ENCODE peak calls at places on chromosomes 3 and 15, in nine cellular contexts. T is stomach, P is HCT116, K is GM12892, W is K562, E is GM23338, U is endothelial cell of umbilical vein, H is GM12891, Y is breast epithelium. Z is an unnamed sample.

GRCh38 chr3:103127737-103128136 is 692.9 kb downstream of the ZPLD1 start:
- DNase-seq in T (no peak), P (no peak), K (peak; percentile 1), W (no peak), E (no peak), U (no peak), H (no peak), Y (no peak), Z (no peak)

GRCh38 chr3:192467230-192468186 is 259.8 kb downstream of the FGF12 start:
- DNase-seq in T (peak; percentile 61), P (peak; percentile 37), K (peak; percentile 4), W (peak; percentile 48), E (peak; percentile 89), U (peak; percentile 61), H (peak; percentile 5), Y (no peak), Z (peak; percentile 23)

GRCh38 chr3:68007621-68008226 is 353.3 kb upstream of the SUCLG2 start:
- DNase-seq in T (no peak), P (no peak), K (no peak), W (no peak), E (peak; percentile 71), U (no peak), H (no peak), Y (no peak), Z (peak; percentile 21)

GRCh38 chr3:12947504-12948369 is 106.4 kb upstream of the RPL32 start:
- DNase-seq in T (peak; percentile 67), P (no peak), K (no peak), W (peak; percentile 66), E (peak; percentile 51), U (peak; percentile 24), H (no peak), Y (no peak), Z (no peak)

GRCh38 chr3:127689266-127689860 is 16.6 kb downstream of the ABTB1 start:
- DNase-seq in T (no peak), P (no peak), K (no peak), W (no peak), E (no peak), U (no peak), H (no peak), Y (peak; percentile 27), Z (no peak)

GRCh38 chr3:54358969-54359648 is 236.8 kb downstream of the CACNA2D3 start:
- DNase-seq in T (no peak), P (no peak), K (no peak), W (no peak), E (no peak), U (no peak), H (no peak), Y (no peak), Z (no peak)

GRCh38 chr3:14535616-14536015 is 4.5 kb downstream of the GRIP2 start:
- DNase-seq in T (no peak), P (no peak), K (no peak), W (no peak), E (no peak), U (no peak), H (no peak), Y (no peak), Z (no peak)

GRCh38 chr15:39756806-39757522 is 25.7 kb downstream of the FSIP1 start:
- DNase-seq in T (no peak), P (peak; percentile 47), K (no peak), W (peak; percentile 23), E (peak; percentile 88), U (peak; percentile 74), H (no peak), Y (no peak), Z (no peak)

GRCh38 chr15:38531509-38531908 is 33.1 kb downstream of the RASGRP1 start:
- DNase-seq in T (no peak), P (no peak), K (no peak), W (no peak), E (no peak), U (no peak), H (no peak), Y (no peak), Z (no peak)

GRCh38 chr3:39387411-39387975 is 4.3 kb downstream of the SLC25A38 start:
- DNase-seq in T (no peak), P (no peak), K (no peak), W (peak; percentile 46), E (no peak), U (no peak), H (no peak), Y (no peak), Z (no peak)

GRCh38 chr15:55774113-55774970 is 31.4 kb upstream of the PRTG start:
- DNase-seq in T (peak; percentile 29), P (peak; percentile 40), K (peak; percentile 28), W (peak; percentile 59), E (peak; percentile 86), U (peak; percentile 44), H (peak; percentile 30), Y (no peak), Z (peak; percentile 53)

GRCh38 chr3:16199769-16200168 is 25.3 kb downstream of the GALNT15 start:
- DNase-seq in T (no peak), P (no peak), K (no peak), W (no peak), E (no peak), U (no peak), H (no peak), Y (no peak), Z (no peak)

GRCh38 chr3:13114811-13115615 is 41.8 kb upstream of the IQSEC1 start:
- DNase-seq in T (no peak), P (no peak), K (no peak), W (no peak), E (no peak), U (no peak), H (no peak), Y (no peak), Z (no peak)

GRCh38 chr15:57914350-57915055 is 151.0 kb downstream of the ALDH1A2 start:
- DNase-seq in T (no peak), P (no peak), K (no peak), W (no peak), E (no peak), U (peak; percentile 8), H (no peak), Y (no peak), Z (no peak)

GRCh38 chr3:141050576-141050912 is 603 bp upstream of the SPSB4 start:
- DNase-seq in T (no peak), P (no peak), K (no peak), W (no peak), E (peak; percentile 76), U (no peak), H (no peak), Y (no peak), Z (no peak)

GRCh38 chr3:155302476-155302875 is 9.0 kb upstream of the STRIT1 start:
- DNase-seq in T (no peak), P (no peak), K (no peak), W (no peak), E (no peak), U (no peak), H (no peak), Y (no peak), Z (no peak)

GRCh38 chr15:94857466-94857865 is 626.1 kb downstream of the MCTP2 start:
- DNase-seq in T (no peak), P (no peak), K (no peak), W (peak; percentile 63), E (no peak), U (no peak), H (no peak), Y (no peak), Z (no peak)

GRCh38 chr15:76312540-76313174 is 1.4 kb upstream of the ETFA start:
- DNase-seq in T (no peak), P (no peak), K (no peak), W (no peak), E (no peak), U (peak; percentile 37), H (no peak), Y (no peak), Z (no peak)

GRCh38 chr15:76636059-76636458 is 269.1 kb downstream of the SCAPER start:
- DNase-seq in T (no peak), P (no peak), K (no peak), W (no peak), E (no peak), U (no peak), H (no peak), Y (no peak), Z (no peak)

GRCh38 chr3:130515755-130516154 is 1.2 kb upstream of the COL6A6 start:
- DNase-seq in T (no peak), P (no peak), K (no peak), W (no peak), E (no peak), U (no peak), H (no peak), Y (no peak), Z (no peak)

GRCh38 chr3:152909180-152909883 is 74.4 kb downstream of the P2RY1 start:
- DNase-seq in T (no peak), P (no peak), K (no peak), W (peak; percentile 26), E (no peak), U (peak; percentile 71), H (no peak), Y (no peak), Z (no peak)

GRCh38 chr15:31476866-31477265 is 150.2 kb downstream of the KLF13 start:
- DNase-seq in T (peak; percentile 17), P (no peak), K (no peak), W (no peak), E (no peak), U (no peak), H (no peak), Y (no peak), Z (no peak)

GRCh38 chr3:58628823-58629562 is 37.6 kb downstream of the FAM3D start:
- DNase-seq in T (no peak), P (no peak), K (no peak), W (no peak), E (no peak), U (peak; percentile 98), H (no peak), Y (no peak), Z (peak; percentile 33)

GRCh38 chr3:187188931-187189330 is 8.4 kb upstream of the RTP1 start:
- DNase-seq in T (no peak), P (no peak), K (no peak), W (no peak), E (no peak), U (no peak), H (no peak), Y (no peak), Z (no peak)
- TF ChIP-seq POLR2AphosphoS5 in T (no peak), P (no peak), K (no peak), W (no peak), E (no peak), U (no peak), H (no peak), Y (no peak), Z (no peak)

GRCh38 chr3:180947761-180948390 is 35.4 kb downstream of the FXR1 start:
- DNase-seq in T (no peak), P (no peak), K (no peak), W (no peak), E (no peak), U (no peak), H (no peak), Y (no peak), Z (no peak)
- TF ChIP-seq POLR2AphosphoS5 in T (no peak), P (no peak), K (no peak), W (no peak), E (no peak), U (no peak), H (no peak), Y (no peak), Z (no peak)

GRCh38 chr3:88433572-88433971 is 283.8 kb downstream of the C3orf38 start:
- DNase-seq in T (no peak), P (no peak), K (no peak), W (no peak), E (no peak), U (no peak), H (peak; percentile 7), Y (no peak), Z (no peak)
- TF ChIP-seq POLR2AphosphoS5 in T (no peak), P (no peak), K (no peak), W (no peak), E (no peak), U (no peak), H (no peak), Y (no peak), Z (no peak)

GRCh38 chr3:99690761-99691369 is 52.5 kb downstream of the COL8A1 start:
- DNase-seq in T (no peak), P (no peak), K (no peak), W (no peak), E (no peak), U (peak; percentile 50), H (no peak), Y (no peak), Z (no peak)
- TF ChIP-seq POLR2AphosphoS5 in T (no peak), P (no peak), K (no peak), W (no peak), E (no peak), U (no peak), H (no peak), Y (no peak), Z (no peak)